ENCODE peak calls at places on chromosomes 11 and 22, in ten cellular contexts. K is endothelial cell of umbilical vein; T is posterior vena cava; U is stimulated activated CD8-positive, alpha-beta memory T cell treated with anti-CD3 and anti-CD28 coated beads, Interleukin-7, amount 100 ng/mL, for 1 hour; G is Right ventricle myocardium superior; L is left lung; Q is T-cell; S is upper lobe of right lung; P is NCI-H1048; I is Jurkat, Clone E6-1. J is an unnamed sample.

GRCh38 chr11:94134651-94135512 is 6.2 kb downstream of the PANX1 start:
- DNase-seq in T (peak; percentile 95), G (peak; percentile 85), I (no peak), P (no peak), U (no peak), L (peak; percentile 77), K (peak; percentile 93), Q (no peak), S (no peak), J (peak; percentile 48)

GRCh38 chr11:131824766-131825165 is 454.4 kb downstream of the NTM start:
- DNase-seq in K (no peak), U (no peak), P (no peak), I (no peak), S (no peak), G (no peak), L (no peak), Q (no peak), T (no peak), J (no peak)

GRCh38 chr22:25202290-25202921 is 2.7 kb downstream of the CRYBB3 start:
- DNase-seq in I (peak; percentile 29), L (peak; percentile 39), Q (peak; percentile 40), K (peak; percentile 69), S (peak; percentile 67), P (no peak), T (no peak), U (peak; percentile 18), G (peak; percentile 54), J (peak; percentile 28)

GRCh38 chr11:114209904-114210303 is 86.3 kb upstream of the NNMT start:
- DNase-seq in I (no peak), U (no peak), L (no peak), G (no peak), K (no peak), Q (no peak), S (no peak), P (no peak), T (no peak), J (no peak)

GRCh38 chr11:57249384-57250319 is 12.6 kb upstream of the APLNR start:
- DNase-seq in G (peak; percentile 76), I (peak; percentile 39), T (peak; percentile 86), S (peak; percentile 80), K (peak; percentile 76), Q (no peak), L (peak; percentile 39), P (peak; percentile 32), U (peak; percentile 10), J (peak; percentile 5)

GRCh38 chr11:125670131-125670530 is 10.5 kb downstream of the ACRV1 start:
- DNase-seq in I (no peak), T (no peak), Q (no peak), G (no peak), L (no peak), K (peak; percentile 62), P (no peak), U (no peak), S (no peak), J (no peak)

GRCh38 chr11:56292154-56292553 is at the start of gene OR8H1:
- DNase-seq in T (no peak), S (no peak), K (no peak), P (no peak), I (no peak), G (no peak), L (no peak), U (no peak), Q (no peak), J (no peak)

GRCh38 chr11:35323076-35323868 is 96.1 kb downstream of the SLC1A2 start:
- DNase-seq in T (no peak), G (no peak), I (no peak), P (no peak), L (no peak), K (no peak), Q (no peak), U (no peak), S (no peak), J (no peak)

GRCh38 chr22:31556627-31557203 is 60.4 kb downstream of the SFI1 start:
- DNase-seq in K (peak; percentile 53), G (no peak), L (no peak), P (no peak), I (peak; percentile 29), U (no peak), S (no peak), T (no peak), Q (no peak), J (no peak)

GRCh38 chr11:117830674-117831351 is 6.3 kb upstream of the FXYD2 start:
- DNase-seq in G (peak; percentile 14), I (no peak), K (no peak), Q (no peak), S (no peak), U (no peak), T (peak; percentile 58), P (no peak), L (no peak), J (no peak)

GRCh38 chr11:19200410-19201201 is 1.2 kb downstream of the CSRP3 start:
- DNase-seq in T (no peak), S (no peak), U (no peak), K (peak; percentile 63), G (peak; percentile 49), P (no peak), L (peak; percentile 55), I (no peak), Q (no peak), J (no peak)

GRCh38 chr22:36215976-36216375 is 14.4 kb upstream of the APOL4 start:
- DNase-seq in S (no peak), G (no peak), K (no peak), P (no peak), L (no peak), T (no peak), I (no peak), U (no peak), Q (no peak), J (no peak)

GRCh38 chr11:1050581-1051355 is 14.2 kb upstream of the MUC6 start:
- DNase-seq in K (peak; percentile 57), U (peak; percentile 49), I (peak; percentile 47), P (peak; percentile 50), T (peak; percentile 86), L (peak; percentile 61), G (peak; percentile 74), Q (peak; percentile 63), S (peak; percentile 89), J (peak; percentile 13)

GRCh38 chr11:78586452-78587046 is 11.9 kb upstream of the NARS2 start:
- DNase-seq in I (peak; percentile 29), Q (no peak), T (no peak), K (peak; percentile 23), L (no peak), U (no peak), S (no peak), G (no peak), P (no peak), J (no peak)

J was measured in occipital lobe.